ENCODE peak calls at places on chromosomes 12 and 14, in eight cellular contexts. F is fibroblast of pulmonary artery, A is dorsolateral prefrontal cortex, I is mesothelial cell of epicardium, T is epithelial cell of esophagus, M is right atrium auricular region, N is BE2C, D is fibroblast of mammary gland. U is an unnamed sample.

GRCh38 chr12:6074979-6075585 is 49.4 kb downstream of the VWF start:
- DNase-seq in D (peak), I (no peak), N (no peak), A (no peak), M (peak), T (no peak), F (no peak), U (no peak)

GRCh38 chr12:102765736-102766135 is 151.3 kb downstream of the PAH start:
- DNase-seq in A (no peak), M (no peak), F (no peak), T (no peak), I (no peak), D (no peak), N (no peak), U (no peak)

GRCh38 chr14:30770376-30770775 is 104.0 kb upstream of the COCH start:
- DNase-seq in F (no peak), A (no peak), N (no peak), D (no peak), T (no peak), M (no peak), I (no peak), U (no peak)

GRCh38 chr12:109715310-109716091 is 1.9 kb downstream of the FAM222A start:
- DNase-seq in D (no peak), A (no peak), F (no peak), I (no peak), M (no peak), N (peak), T (no peak), U (no peak)

GRCh38 chr14:54772451-54772881 is 130.2 kb downstream of the GCH1 start:
- DNase-seq in N (no peak), A (no peak), I (no peak), F (peak), D (peak), T (peak), M (no peak), U (no peak)

GRCh38 chr14:75826599-75826998 is 155.2 kb downstream of the TGFB3 start:
- DNase-seq in I (no peak), N (no peak), A (no peak), T (peak), M (no peak), D (peak), F (no peak), U (no peak)

GRCh38 chr12:100166232-100166631 is 23.6 kb upstream of the BLTP3B start:
- DNase-seq in N (no peak), I (no peak), F (no peak), T (no peak), D (no peak), A (no peak), M (peak), U (no peak)

GRCh38 chr14:81516941-81517797 is 16.5 kb downstream of the SEL1L start:
- DNase-seq in I (no peak), M (no peak), D (peak), N (no peak), F (peak), T (no peak), A (no peak), U (no peak)

GRCh38 chr12:48988030-48988649 is 10.0 kb downstream of the WNT1 start:
- DNase-seq in A (no peak), M (no peak), I (no peak), F (peak), D (peak), N (peak), T (peak), U (no peak)

GRCh38 chr12:52120951-52121847 is 41.7 kb downstream of the SMIM41 start:
- DNase-seq in N (no peak), T (no peak), F (no peak), I (no peak), D (peak), A (no peak), M (no peak), U (no peak)

GRCh38 chr12:46669720-46670119 is 156.1 kb downstream of the SLC38A4 start:
- DNase-seq in A (no peak), F (peak), I (no peak), N (no peak), D (no peak), M (no peak), T (no peak), U (no peak)

GRCh38 chr14:95597784-95598204 is 62.9 kb downstream of the GLRX5 start:
- DNase-seq in M (no peak), A (peak), N (peak), I (no peak), D (peak), T (peak), F (peak), U (no peak)

GRCh38 chr12:105920161-105920684 is 218.5 kb downstream of the NUAK1 start:
- DNase-seq in D (no peak), T (peak), A (peak), F (peak), I (no peak), N (peak), M (no peak), U (no peak)

GRCh38 chr12:84636801-84637285 is 275.8 kb downstream of the SLC6A15 start:
- DNase-seq in I (no peak), M (no peak), N (no peak), T (no peak), A (no peak), D (peak), F (peak), U (no peak)

GRCh38 chr14:93018401-93018800 is 95.5 kb downstream of the CHGA start:
- DNase-seq in F (peak), T (no peak), N (no peak), M (no peak), A (no peak), I (no peak), D (no peak), U (no peak)

GRCh38 chr12:109462868-109463692 is 14.0 kb downstream of the KCTD10 start:
- DNase-seq in F (peak), N (peak), I (peak), M (peak), D (peak), T (peak), A (no peak), U (no peak)

DNA sequence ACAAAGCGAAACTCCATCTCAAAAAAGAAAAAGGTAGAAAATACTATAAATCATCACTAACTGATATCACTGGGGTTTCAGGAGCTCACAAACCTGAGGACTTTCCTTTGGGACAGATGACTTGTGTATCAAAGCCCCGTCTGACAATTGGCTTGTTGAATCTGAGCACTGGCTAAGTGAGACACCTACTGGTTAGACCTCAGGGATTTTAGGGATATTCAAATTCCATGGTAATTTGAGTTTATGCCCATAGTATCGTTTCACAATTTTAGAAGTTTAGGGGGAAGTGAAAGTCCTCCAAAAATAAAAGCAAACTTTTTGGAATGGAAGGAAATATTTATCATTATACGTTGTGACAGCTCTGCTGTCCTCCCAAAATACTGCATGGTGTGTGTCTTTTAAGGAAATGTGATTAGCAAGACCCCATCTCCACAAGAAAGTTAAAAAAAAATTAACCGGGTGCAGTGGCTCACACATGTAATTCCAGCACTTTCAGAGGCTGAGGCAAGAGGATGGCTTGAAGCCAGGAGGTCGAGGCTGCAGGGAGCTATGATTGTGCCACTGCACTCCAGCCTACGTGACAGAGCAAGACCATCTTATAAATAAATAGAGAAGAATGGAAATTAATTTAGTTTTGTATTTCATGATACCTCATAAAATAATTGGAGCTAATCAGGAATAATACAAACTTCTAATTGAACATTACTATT is 49.2 kb downstream of the FBXL14 start:
- DNase-seq in D (peak), F (peak), N (no peak), T (no peak), I (no peak), A (no peak), M (no peak), U (no peak)
- TF ChIP-seq CTCF in D (peak), F (peak), N (peak), T (no peak), I (no peak), A (no peak), M (no peak), U (peak)

GRCh38 chr14:24279301-24280186 is 8.1 kb upstream of the RABGGTA start:
- DNase-seq in D (peak), T (peak), M (no peak), F (no peak), A (no peak), N (peak), I (no peak), U (no peak)
- TF ChIP-seq CTCF in D (no peak), T (peak), M (peak), F (no peak), A (peak), N (peak), I (no peak), U (no peak)

GRCh38 chr14:100684154-100684553 is 42.5 kb upstream of the DLK1 start:
- DNase-seq in F (no peak), D (no peak), M (no peak), I (no peak), T (no peak), A (no peak), N (no peak), U (no peak)
- TF ChIP-seq CTCF in F (no peak), D (no peak), M (no peak), I (no peak), T (no peak), A (no peak), N (no peak), U (no peak)

GRCh38 chr14:25014440-25014839 is 35.5 kb downstream of the STXBP6 start:
- DNase-seq in F (no peak), M (no peak), A (no peak), T (no peak), D (no peak), I (no peak), N (no peak), U (no peak)
- TF ChIP-seq CTCF in F (no peak), M (no peak), A (no peak), T (no peak), D (no peak), I (no peak), N (no peak), U (no peak)

U was measured in osteocyte.